ENCODE peak calls at places on chromosomes 1 and 21, in ten cellular contexts. K is renal cortical epithelial cell; O is stimulated activated CD8-positive, alpha-beta memory T cell treated with anti-CD3 and anti-CD28 coated beads, Interleukin-4, amount 100 ng/mL, for 24 hours; W is C1 segment of cervical spinal cord; T is foreskin fibroblast; C is LoVo; G is T follicular helper cell; U is AG10803; R is psoas muscle; N is stimulated activated CD4-positive, alpha-beta T cell treated with anti-CD3 and anti-CD28 coated beads, Interleukin-12 subunit alpha, Interleukin-12 subunit beta, amount 100 ng/mL, for 48 hours. Z is an unnamed sample.

GRCh38 chr1:9164537-9164910 is 35.6 kb upstream of the GPR157 start:
- DNase-seq in K (no peak), O (no peak), W (no peak), T (peak), C (no peak), G (no peak), U (peak), R (no peak), N (no peak), Z (no peak)

GRCh38 chr1:116725798-116726197 is 28.4 kb upstream of the CD2 start:
- DNase-seq in K (no peak), O (no peak), W (no peak), T (no peak), C (no peak), G (no peak), U (no peak), R (peak), N (no peak), Z (no peak)

GRCh38 chr1:16075337-16076002 is 2.0 kb upstream of the FAM131C start:
- DNase-seq in K (peak), O (no peak), W (no peak), T (peak), C (no peak), G (no peak), U (peak), R (peak), N (no peak), Z (no peak)

GRCh38 chr21:39452207-39452964 is 616 bp downstream of the SH3BGR start:
- DNase-seq in K (peak), O (no peak), W (no peak), T (peak), C (no peak), G (no peak), U (peak), R (no peak), N (no peak), Z (no peak)

GRCh38 chr1:62271137-62271536 is 48.1 kb downstream of the KANK4 start:
- DNase-seq in K (no peak), O (no peak), W (no peak), T (no peak), C (no peak), G (no peak), U (no peak), R (no peak), N (no peak), Z (no peak)

GRCh38 chr1:210800301-210800700 is 333.6 kb downstream of the KCNH1 start:
- DNase-seq in K (no peak), O (no peak), W (peak), T (no peak), C (no peak), G (no peak), U (no peak), R (no peak), N (no peak), Z (no peak)

GRCh38 chr1:94909486-94909885 is 17.4 kb downstream of the CNN3 start:
- DNase-seq in K (no peak), O (no peak), W (no peak), T (no peak), C (no peak), G (no peak), U (no peak), R (no peak), N (no peak), Z (no peak)

GRCh38 chr1:29145739-29146437 is 22.2 kb upstream of the TMEM200B start:
- DNase-seq in K (peak), O (no peak), W (no peak), T (peak), C (no peak), G (no peak), U (peak), R (no peak), N (no peak), Z (no peak)

GRCh38 chr21:20997633-20998455 is at the start of gene NCAM2:
- DNase-seq in K (no peak), O (peak), W (no peak), T (peak), C (no peak), G (peak), U (peak), R (peak), N (peak), Z (peak)

GRCh38 chr1:7586031-7586941 is 184.8 kb upstream of the VAMP3 start:
- DNase-seq in K (no peak), O (no peak), W (no peak), T (no peak), C (no peak), G (no peak), U (no peak), R (no peak), N (no peak), Z (no peak)

GRCh38 chr1:175600721-175601440 is 142.5 kb downstream of the TNR start:
- DNase-seq in K (no peak), O (no peak), W (no peak), T (no peak), C (no peak), G (no peak), U (no peak), R (no peak), N (no peak), Z (no peak)

GRCh38 chr1:153355445-153356071 is 2.1 kb upstream of the S100A9 start:
- DNase-seq in K (peak), O (no peak), W (no peak), T (peak), C (peak), G (no peak), U (peak), R (peak), N (peak), Z (no peak)

GRCh38 chr1:61181016-61181560 is 98.7 kb downstream of the NFIA start:
- DNase-seq in K (no peak), O (no peak), W (no peak), T (no peak), C (no peak), G (no peak), U (no peak), R (no peak), N (no peak), Z (no peak)

GRCh38 chr1:78005755-78006154 is 1.0 kb downstream of the DNAJB4 start:
- DNase-seq in K (peak), O (no peak), W (peak), T (peak), C (peak), G (no peak), U (peak), R (no peak), N (no peak), Z (no peak)

GRCh38 chr1:205263580-205264190 is 35.9 kb downstream of the TMCC2 start:
- DNase-seq in K (no peak), O (no peak), W (no peak), T (no peak), C (no peak), G (no peak), U (peak), R (no peak), N (no peak), Z (no peak)

GRCh38 chr21:17929514-17929913 is 110.4 kb upstream of the C21orf91 start:
- DNase-seq in K (no peak), O (no peak), W (no peak), T (no peak), C (no peak), G (no peak), U (no peak), R (no peak), N (no peak), Z (no peak)

GRCh38 chr1:58720680-58721079 is 20.8 kb upstream of the MYSM1 start:
- DNase-seq in K (no peak), O (no peak), W (no peak), T (peak), C (no peak), G (no peak), U (no peak), R (no peak), N (no peak), Z (peak)

GRCh38 chr1:94797286-94797685 is 22.9 kb upstream of the SLC44A3 start:
- DNase-seq in K (no peak), O (no peak), W (no peak), T (no peak), C (no peak), G (no peak), U (peak), R (no peak), N (no peak), Z (no peak)

Z was measured in breast epithelium.